ENCODE peak calls at places on chromosomes 4 and X, in five cellular contexts. One of them, this sample, is unnamed.

GRCh38 chr4:94338681-94339351 is 3.8 kb downstream of the HPGDS start:
- DNase-seq in H9: no peak
- DNase-seq in neural progenitor cell: no peak
- DNase-seq in stimulated activated CD4-positive, alpha-beta T cell treated with anti-CD3 and anti-CD28 coated beads, Interleukin-1b, Interleukin-23, amount 100 ng/mL, for 48 hours: no peak
- DNase-seq in activated T-helper 1 cell treated with anti-CD3 and anti-CD28 coated beads, Interleukin-2, amount 50 U/mL, for 16 hours: no peak
- DNase-seq in this sample: no peak

GRCh38 chrX:154123241-154124219 is 20.5 kb upstream of the OPN1LW start:
- DNase-seq in stimulated activated CD4-positive, alpha-beta T cell treated with anti-CD3 and anti-CD28 coated beads, Interleukin-1b, Interleukin-23, amount 100 ng/mL, for 48 hours: peak
- DNase-seq in neural progenitor cell: no peak
- DNase-seq in H9: no peak
- DNase-seq in activated T-helper 1 cell treated with anti-CD3 and anti-CD28 coated beads, Interleukin-2, amount 50 U/mL, for 16 hours: no peak
- DNase-seq in this sample: peak

GRCh38 chrX:40988100-40988499 is 97.1 kb upstream of the USP9X start:
- DNase-seq in activated T-helper 1 cell treated with anti-CD3 and anti-CD28 coated beads, Interleukin-2, amount 50 U/mL, for 16 hours: no peak
- DNase-seq in neural progenitor cell: no peak
- DNase-seq in H9: no peak
- DNase-seq in stimulated activated CD4-positive, alpha-beta T cell treated with anti-CD3 and anti-CD28 coated beads, Interleukin-1b, Interleukin-23, amount 100 ng/mL, for 48 hours: no peak
- DNase-seq in this sample: no peak

GRCh38 chr4:10697071-10697470 is 12.5 kb upstream of the CLNK start:
- DNase-seq in stimulated activated CD4-positive, alpha-beta T cell treated with anti-CD3 and anti-CD28 coated beads, Interleukin-1b, Interleukin-23, amount 100 ng/mL, for 48 hours: no peak
- DNase-seq in H9: no peak
- DNase-seq in activated T-helper 1 cell treated with anti-CD3 and anti-CD28 coated beads, Interleukin-2, amount 50 U/mL, for 16 hours: no peak
- DNase-seq in neural progenitor cell: no peak
- DNase-seq in this sample: no peak

GRCh38 chr4:176123710-176124407 is 58.2 kb downstream of the WDR17 start:
- DNase-seq in neural progenitor cell: peak
- DNase-seq in activated T-helper 1 cell treated with anti-CD3 and anti-CD28 coated beads, Interleukin-2, amount 50 U/mL, for 16 hours: no peak
- DNase-seq in stimulated activated CD4-positive, alpha-beta T cell treated with anti-CD3 and anti-CD28 coated beads, Interleukin-1b, Interleukin-23, amount 100 ng/mL, for 48 hours: no peak
- DNase-seq in H9: peak
- DNase-seq in this sample: peak

GRCh38 chrX:46665232-46666162 is 91.9 kb downstream of the CHST7 start:
- DNase-seq in stimulated activated CD4-positive, alpha-beta T cell treated with anti-CD3 and anti-CD28 coated beads, Interleukin-1b, Interleukin-23, amount 100 ng/mL, for 48 hours: peak
- DNase-seq in neural progenitor cell: no peak
- DNase-seq in H9: no peak
- DNase-seq in activated T-helper 1 cell treated with anti-CD3 and anti-CD28 coated beads, Interleukin-2, amount 50 U/mL, for 16 hours: no peak
- DNase-seq in this sample: no peak

GRCh38 chrX:135086197-135086854 is 34.0 kb downstream of the ETDB start:
- DNase-seq in activated T-helper 1 cell treated with anti-CD3 and anti-CD28 coated beads, Interleukin-2, amount 50 U/mL, for 16 hours: peak
- DNase-seq in neural progenitor cell: peak
- DNase-seq in stimulated activated CD4-positive, alpha-beta T cell treated with anti-CD3 and anti-CD28 coated beads, Interleukin-1b, Interleukin-23, amount 100 ng/mL, for 48 hours: peak
- DNase-seq in H9: peak
- DNase-seq in this sample: peak

GRCh38 chrX:10769165-10769564 is 148.8 kb upstream of the MID1 start:
- DNase-seq in stimulated activated CD4-positive, alpha-beta T cell treated with anti-CD3 and anti-CD28 coated beads, Interleukin-1b, Interleukin-23, amount 100 ng/mL, for 48 hours: no peak
- DNase-seq in H9: no peak
- DNase-seq in activated T-helper 1 cell treated with anti-CD3 and anti-CD28 coated beads, Interleukin-2, amount 50 U/mL, for 16 hours: no peak
- DNase-seq in neural progenitor cell: peak
- DNase-seq in this sample: peak

GRCh38 chr4:4477391-4477790 is 64.5 kb downstream of the STX18 start:
- DNase-seq in activated T-helper 1 cell treated with anti-CD3 and anti-CD28 coated beads, Interleukin-2, amount 50 U/mL, for 16 hours: no peak
- DNase-seq in stimulated activated CD4-positive, alpha-beta T cell treated with anti-CD3 and anti-CD28 coated beads, Interleukin-1b, Interleukin-23, amount 100 ng/mL, for 48 hours: no peak
- DNase-seq in H9: no peak
- DNase-seq in neural progenitor cell: no peak
- DNase-seq in this sample: no peak

GRCh38 chr4:95798003-95798402 is 41.9 kb upstream of the PDHA2 start:
- DNase-seq in neural progenitor cell: no peak
- DNase-seq in activated T-helper 1 cell treated with anti-CD3 and anti-CD28 coated beads, Interleukin-2, amount 50 U/mL, for 16 hours: no peak
- DNase-seq in H9: no peak
- DNase-seq in stimulated activated CD4-positive, alpha-beta T cell treated with anti-CD3 and anti-CD28 coated beads, Interleukin-1b, Interleukin-23, amount 100 ng/mL, for 48 hours: no peak
- DNase-seq in this sample: no peak

This sample was measured in hepatocyte.